ENCODE peak calls at places on chromosomes 3 and 15, in four cellular contexts. B is H9, T is IMR-90, S is neuronal stem cell. Y is an unnamed sample.

GRCh38 chr3:130834476-130834875 is 59.4 kb upstream of the ATP2C1 start:
- DNase-seq in B (no peak), T (peak; percentile 7), S (no peak), Y (no peak)

GRCh38 chr15:88650556-88650955 is 11.7 kb downstream of the ISG20 start:
- DNase-seq in B (no peak), T (no peak), S (no peak), Y (no peak)

GRCh38 chr3:150225986-150226385 is 182.1 kb upstream of the TSC22D2 start:
- DNase-seq in B (no peak), T (no peak), S (no peak), Y (no peak)

GRCh38 chr15:32700501-32701150 is 17.2 kb upstream of the GREM1 start:
- DNase-seq in B (no peak), T (no peak), S (no peak), Y (no peak)

GRCh38 chr3:60076307-60076706 is 1026.5 kb upstream of the CFAP20DC start:
- DNase-seq in B (no peak), T (no peak), S (no peak), Y (no peak)

GRCh38 chr3:37814547-37814946 is 47.1 kb upstream of the CTDSPL start:
- DNase-seq in B (no peak), T (peak; percentile 31), S (no peak), Y (no peak)

GRCh38 chr15:59501531-59502113 is 63.6 kb downstream of the FAM81A start:
- DNase-seq in B (peak; percentile 66), T (peak; percentile 55), S (peak; percentile 53), Y (peak; percentile 68)

GRCh38 chr3:184599143-184599542 is 37.6 kb downstream of the EPHB3 start:
- DNase-seq in B (no peak), T (no peak), S (no peak), Y (no peak)

GRCh38 chr15:83065431-83065830 is 1.6 kb downstream of the BTBD1 start:
- DNase-seq in B (no peak), T (no peak), S (no peak), Y (no peak)

GRCh38 chr3:23648326-23648964 is 157.3 kb upstream of the UBE2E1 start:
- DNase-seq in B (no peak), T (peak; percentile 58), S (no peak), Y (peak; percentile 31)

GRCh38 chr3:45604596-45604995 is 10.0 kb downstream of the LIMD1 start:
- DNase-seq in B (no peak), T (no peak), S (no peak), Y (no peak)

GRCh38 chr15:65097651-65098263 is 17.2 kb downstream of the UBAP1L start:
- DNase-seq in B (no peak), T (no peak), S (no peak), Y (no peak)

GRCh38 chr15:79089890-79090486 is 592 bp downstream of the RASGRF1 start:
- DNase-seq in B (peak; percentile 58), T (no peak), S (peak; percentile 15), Y (peak; percentile 67)

GRCh38 chr3:46369675-46370132 is 1.0 kb upstream of the CCR5 start:
- DNase-seq in B (no peak), T (no peak), S (no peak), Y (no peak)

GRCh38 chr3:197268319-197268718 is 30.1 kb downstream of the DLG1 start:
- DNase-seq in B (no peak), T (no peak), S (no peak), Y (no peak)

GRCh38 chr3:73448041-73448440 is 176.7 kb downstream of the PDZRN3 start:
- DNase-seq in B (no peak), T (peak; percentile 21), S (no peak), Y (no peak)

GRCh38 chr3:21170964-21171363 is 580.0 kb downstream of the ZNF385D start:
- DNase-seq in B (peak; percentile 34), T (no peak), S (peak; percentile 8), Y (peak; percentile 73)

GRCh38 chr3:56928379-56929068 is 126.8 kb upstream of the ARHGEF3 start:
- DNase-seq in B (no peak), T (no peak), S (no peak), Y (peak; percentile 60)

GRCh38 chr3:73572371-73572770 is 52.4 kb downstream of the PDZRN3 start:
- DNase-seq in B (no peak), T (no peak), S (no peak), Y (no peak)

GRCh38 chr3:190528721-190529120 is 14.8 kb downstream of the IL1RAP start:
- DNase-seq in B (no peak), T (no peak), S (no peak), Y (no peak)

GRCh38 chr15:23416349-23417276 is 30.4 kb downstream of the GOLGA6L2 start:
- DNase-seq in B (peak; percentile 67), T (no peak), S (no peak), Y (no peak)

GRCh38 chr3:52896613-52897012 is 735 bp downstream of the STIMATE start:
- DNase-seq in B (peak; percentile 67), T (no peak), S (no peak), Y (peak; percentile 27)

GRCh38 chr3:187062526-187063177 is 76.6 kb downstream of the RPL39L start:
- DNase-seq in B (no peak), T (peak; percentile 78), S (no peak), Y (no peak)
- H3K9ac ChIP-seq in B (no peak overlapping the region), T (no peak overlapping the region), S (no peak overlapping the region), Y (no peak overlapping the region)

GRCh38 chr15:90839187-90840071 is 29.0 kb upstream of the FURIN start:
- DNase-seq in B (peak; percentile 90), T (peak; percentile 14), S (peak; percentile 33), Y (peak; percentile 91)
- H3K18ac ChIP-seq in B (peak overlapping the region; percentile 28), T (no peak overlapping the region), S (peak overlapping the region; percentile 82), Y (peak overlapping the region; percentile 7)

GRCh38 chr15:66823601-66824000 is 121.6 kb downstream of the SMAD6 start:
- DNase-seq in B (no peak), T (no peak), S (no peak), Y (no peak)
- H3K9ac ChIP-seq in B (no peak overlapping the region), T (no peak overlapping the region), S (no peak overlapping the region), Y (no peak overlapping the region)

GRCh38 chr3:124851905-124852304 is 35.3 kb downstream of the ITGB5 start:
- DNase-seq in B (no peak), T (no peak), S (no peak), Y (no peak)
- H3K18ac ChIP-seq in B (no peak overlapping the region), T (peak overlapping the region; percentile 16), S (no peak overlapping the region), Y (no peak overlapping the region)

GRCh38 chr15:58334803-58335202 is 97.0 kb upstream of the LIPC start:
- DNase-seq in B (no peak), T (no peak), S (no peak), Y (no peak)

GRCh38 chr15:58340176-58340575 is 91.6 kb upstream of the LIPC start:
- DNase-seq in B (no peak), T (peak; percentile 63), S (no peak), Y (no peak)

GRCh38 chr15:58331903-58332675 is 99.7 kb upstream of the LIPC start:
- DNase-seq in B (peak; percentile 79), T (peak; percentile 100), S (peak; percentile 40), Y (peak; percentile 98)

GRCh38 chr15:58332676-58333400 is 99.0 kb upstream of the LIPC start:
- DNase-seq in B (no peak), T (peak; percentile 93), S (no peak), Y (peak; percentile 24)

GRCh38 chr15:58336161-58336560 is 95.6 kb upstream of the LIPC start:
- DNase-seq in B (no peak), T (no peak), S (no peak), Y (no peak)
- H3K9ac ChIP-seq in B (no peak overlapping the region), T (no peak overlapping the region), S (no peak overlapping the region), Y (no peak overlapping the region)

GRCh38 chr15:68389936-68390790 is 41.8 kb downstream of the ITGA11 start:
- DNase-seq in B (peak; percentile 20), T (peak; percentile 74), S (no peak), Y (peak; percentile 71)

GRCh38 chr15:68389041-68389930 is 42.7 kb downstream of the ITGA11 start:
- DNase-seq in B (peak; percentile 33), T (no peak), S (no peak), Y (peak; percentile 40)

GRCh38 chr15:68386587-68387287 is 45.2 kb downstream of the ITGA11 start:
- DNase-seq in B (peak; percentile 5), T (no peak), S (no peak), Y (no peak)

GRCh38 chr15:68387288-68388143 is 44.4 kb downstream of the ITGA11 start:
- DNase-seq in B (peak; percentile 18), T (peak; percentile 78), S (no peak), Y (no peak)

DNA sequence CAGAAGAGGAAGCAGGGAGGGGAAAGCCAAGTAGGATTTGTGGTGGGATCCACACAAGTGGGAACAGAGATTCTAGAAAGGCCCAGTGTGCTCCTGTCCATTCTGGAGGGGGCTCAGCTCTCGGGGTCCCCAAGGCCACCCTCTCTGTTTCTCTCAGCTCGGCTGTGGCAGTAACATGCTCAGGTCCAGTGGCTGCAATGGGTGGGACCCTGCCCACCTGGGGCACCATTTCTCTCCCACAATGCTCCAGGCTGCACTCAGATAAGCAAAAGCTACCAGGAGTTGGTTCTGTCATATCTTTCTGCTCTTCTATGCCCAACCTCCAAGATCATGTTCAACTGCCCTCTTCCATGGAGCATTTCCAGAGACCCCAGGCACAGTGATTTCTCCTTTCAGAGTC is 40.9 kb downstream of the ITGA11 start:
- DNase-seq in B (peak; percentile 12), T (no peak), S (no peak), Y (no peak)
- H3K18ac ChIP-seq in B (no peak overlapping the region), T (no peak overlapping the region), S (no peak overlapping the region), Y (no peak overlapping the region)

Y was measured in mesendoderm.